ENCODE peak calls at places on chromosomes 2 and 18, in four cellular contexts. K is GM12878, L is HepG2, N is K562. Q is an unnamed sample.

GRCh38 chr2:101446869-101447268 is 28.0 kb downstream of the RFX8 start:
- DNase-seq in K (no peak), L (no peak), N (no peak), Q (no peak)

GRCh38 chr2:99066602-99067001 is 74.9 kb upstream of the C2orf15 start:
- DNase-seq in K (peak; percentile 64), L (peak; percentile 64), N (peak; percentile 9), Q (peak; percentile 31)

GRCh38 chr18:63708650-63709049 is 5.9 kb downstream of the SERPINB11 start:
- DNase-seq in K (no peak), L (no peak), N (no peak), Q (no peak)

GRCh38 chr2:134712334-134712733 is 6.5 kb downstream of the TMEM163 start:
- DNase-seq in K (no peak), L (no peak), N (no peak), Q (no peak)

GRCh38 chr2:231932711-231932970 is 6.4 kb upstream of the NPPC start:
- DNase-seq in K (no peak), L (no peak), N (no peak), Q (no peak)

GRCh38 chr2:14125561-14125960 is 507.0 kb upstream of the LRATD1 start:
- DNase-seq in K (no peak), L (no peak), N (no peak), Q (no peak)

GRCh38 chr18:33735428-33735827 is 157.4 kb downstream of the ASXL3 start:
- DNase-seq in K (no peak), L (no peak), N (no peak), Q (no peak)

GRCh38 chr2:2744958-2745715 is 414.1 kb upstream of the MYT1L start:
- DNase-seq in K (no peak), L (no peak), N (no peak), Q (no peak)

GRCh38 chr2:147688252-147688651 is 156.6 kb upstream of the ACVR2A start:
- DNase-seq in K (no peak), L (no peak), N (no peak), Q (no peak)

GRCh38 chr2:101830555-101830954 is 133.0 kb downstream of the MAP4K4 start:
- DNase-seq in K (no peak), L (no peak), N (no peak), Q (no peak)

GRCh38 chr2:23615216-23616020 is 230.4 kb downstream of the KLHL29 start:
- DNase-seq in K (no peak), L (no peak), N (no peak), Q (no peak)

GRCh38 chr2:80378-80777 is 34.1 kb upstream of the FAM110C start:
- DNase-seq in K (no peak), L (no peak), N (no peak), Q (no peak)
- TF ChIP-seq FOXK2 in K (no peak), L (no peak), N (no peak), Q (no peak)

GRCh38 chr2:72718906-72719305 is 106.9 kb downstream of the EXOC6B start:
- DNase-seq in K (no peak), L (no peak), N (no peak), Q (no peak)

GRCh38 chr2:72712977-72713376 is 112.9 kb downstream of the EXOC6B start:
- DNase-seq in K (no peak), L (no peak), N (no peak), Q (no peak)

GRCh38 chr2:72712304-72712703 is 113.5 kb downstream of the EXOC6B start:
- DNase-seq in K (no peak), L (no peak), N (no peak), Q (no peak)

GRCh38 chr2:72710418-72711152 is 115.2 kb downstream of the EXOC6B start:
- DNase-seq in K (no peak), L (no peak), N (no peak), Q (no peak)

GRCh38 chr2:72713857-72714256 is 112.0 kb downstream of the EXOC6B start:
- DNase-seq in K (no peak), L (peak; percentile 33), N (no peak), Q (no peak)
- TF ChIP-seq FOXK2 in K (no peak), L (no peak), N (no peak), Q (no peak)

GRCh38 chr18:48815182-48815520 is 135.6 kb downstream of the SMAD7 start:
- DNase-seq in K (no peak), L (no peak), N (no peak), Q (no peak)
- TF ChIP-seq FOXK2 in K (no peak), L (no peak), N (no peak), Q (no peak)

GRCh38 chr2:132923787-132924186 is 253.8 kb upstream of the LYPD1 start:
- DNase-seq in K (no peak), L (no peak), N (no peak), Q (no peak)

DNA sequence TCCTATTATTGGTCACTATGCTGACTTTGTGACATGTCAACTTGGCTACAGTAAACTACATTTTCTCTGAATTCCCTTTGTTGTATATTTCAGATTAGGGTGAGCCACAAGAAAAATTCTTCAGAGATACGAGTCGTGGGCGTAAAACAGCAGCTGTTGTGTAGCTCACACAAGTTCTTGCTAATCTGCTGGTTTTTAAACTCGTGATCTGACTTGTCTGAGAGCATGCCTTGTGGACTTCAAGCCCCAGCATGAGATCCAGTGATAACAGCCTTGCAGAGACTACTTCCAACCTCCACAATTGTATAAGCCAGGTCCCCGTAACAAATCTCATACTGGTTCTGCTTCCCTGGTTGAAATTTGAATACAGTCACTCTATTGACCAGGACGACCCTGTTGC is 259.8 kb upstream of the LYPD1 start:
- DNase-seq in K (no peak), L (no peak), N (no peak), Q (no peak)
- TF ChIP-seq FOXK2 in K (no peak), L (no peak), N (no peak), Q (no peak)

GRCh38 chr2:239256297-239256696 is 144.5 kb downstream of the HDAC4 start:
- DNase-seq in K (no peak), L (no peak), N (no peak), Q (no peak)
- TF ChIP-seq FOXK2 in K (no peak), L (no peak), N (no peak), Q (no peak)

GRCh38 chr2:67083978-67084377 is 313.2 kb upstream of the ETAA1 start:
- DNase-seq in K (no peak), L (no peak), N (no peak), Q (no peak)
- TF ChIP-seq FOXK2 in K (no peak), L (no peak), N (no peak), Q (no peak)

DNA sequence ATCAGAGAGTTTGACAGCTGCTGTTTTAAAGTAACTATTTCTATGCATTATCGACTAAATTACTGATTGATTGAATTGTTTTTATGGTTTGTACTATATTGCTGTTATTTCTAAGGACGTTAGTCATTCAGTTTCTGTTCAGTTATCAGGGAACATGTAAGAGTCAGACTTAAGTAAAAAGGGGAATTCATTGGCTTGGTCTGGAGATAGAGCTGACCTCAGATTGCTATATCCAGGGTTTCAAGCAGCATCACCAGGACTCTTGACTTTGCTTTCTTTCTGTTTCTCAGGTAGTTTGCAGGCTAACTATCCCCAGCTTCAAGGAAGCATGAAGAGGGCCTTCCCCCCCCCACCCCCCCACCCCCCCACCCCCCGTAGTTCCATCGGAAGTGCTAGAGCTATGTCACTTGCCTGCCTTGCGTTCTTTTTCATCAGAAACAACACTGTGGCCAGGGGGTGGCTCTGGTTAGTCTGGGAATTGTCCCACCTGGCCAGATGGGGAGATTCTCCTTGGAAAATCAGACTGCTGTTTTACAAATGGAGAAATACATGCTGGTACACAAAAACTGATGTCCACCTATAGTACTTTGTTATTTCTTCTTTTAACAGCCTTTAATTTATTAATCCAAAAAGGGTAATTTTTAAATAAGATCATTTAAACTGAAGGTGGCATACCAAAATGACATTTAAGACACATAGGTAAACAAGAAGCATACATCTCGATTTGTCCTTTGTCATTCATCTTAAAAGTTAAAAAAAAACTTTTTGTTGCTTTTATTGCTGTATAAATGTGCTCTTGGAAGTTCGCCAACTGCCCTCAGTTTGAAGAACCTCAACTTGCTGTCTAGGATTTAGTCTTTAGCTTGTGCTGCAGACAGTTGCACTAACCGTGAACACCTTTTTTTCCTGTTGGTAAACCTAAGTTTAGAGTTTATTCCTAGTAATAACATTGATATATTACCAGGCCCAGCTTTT is 9.4 kb downstream of the SMAD4 start:
- DNase-seq in K (no peak), L (no peak), N (no peak), Q (no peak)
- TF ChIP-seq FOXK2 in K (no peak), L (no peak), N (no peak), Q (no peak)

GRCh38 chr2:10610213-10610892 is 79.4 kb downstream of the NOL10 start:
- DNase-seq in K (no peak), L (no peak), N (no peak), Q (no peak)

GRCh38 chr2:10613263-10613662 is 76.5 kb downstream of the NOL10 start:
- DNase-seq in K (no peak), L (no peak), N (peak; percentile 16), Q (no peak)

GRCh38 chr2:10608273-10608672 is 81.5 kb downstream of the NOL10 start:
- DNase-seq in K (no peak), L (no peak), N (no peak), Q (no peak)
- TF ChIP-seq FOXK2 in K (no peak), L (no peak), N (no peak), Q (no peak)

Q was measured in HEK293T.